ENCODE peak calls at places on chromosomes 1 and 21, in nine cellular contexts. One of them, this sample, is unnamed.

GRCh38 chr1:100354971-100355394 is 2.7 kb downstream of the CDC14A start:
- DNase-seq in fibroblast of pulmonary artery: peak; percentile 32
- DNase-seq in germinal center: no peak
- DNase-seq in ELR: peak; percentile 51
- DNase-seq in fibroblast of lung: peak; percentile 34
- DNase-seq in caudate nucleus: no peak
- DNase-seq in NCI-H510A treated with DMSO at 0.1 percent for 48 hours: peak; percentile 89
- DNase-seq in foreskin fibroblast: no peak
- DNase-seq in GM04503: no peak
- DNase-seq in this sample: no peak

GRCh38 chr1:151902858-151903257 is 6.5 kb downstream of the THEM4 start:
- DNase-seq in fibroblast of pulmonary artery: no peak
- DNase-seq in germinal center: no peak
- DNase-seq in ELR: no peak
- DNase-seq in fibroblast of lung: no peak
- DNase-seq in caudate nucleus: no peak
- DNase-seq in NCI-H510A treated with DMSO at 0.1 percent for 48 hours: no peak
- DNase-seq in foreskin fibroblast: no peak
- DNase-seq in GM04503: no peak
- DNase-seq in this sample: no peak

GRCh38 chr1:157213836-157214235 is 75.6 kb upstream of the ETV3 start:
- DNase-seq in fibroblast of pulmonary artery: no peak
- DNase-seq in germinal center: no peak
- DNase-seq in ELR: no peak
- DNase-seq in fibroblast of lung: no peak
- DNase-seq in caudate nucleus: no peak
- DNase-seq in NCI-H510A treated with DMSO at 0.1 percent for 48 hours: no peak
- DNase-seq in foreskin fibroblast: no peak
- DNase-seq in GM04503: no peak
- DNase-seq in this sample: no peak

GRCh38 chr1:223421025-223421424 is 27.8 kb downstream of the CCDC185 start:
- DNase-seq in fibroblast of pulmonary artery: no peak
- DNase-seq in germinal center: no peak
- DNase-seq in ELR: no peak
- DNase-seq in fibroblast of lung: no peak
- DNase-seq in caudate nucleus: no peak
- DNase-seq in NCI-H510A treated with DMSO at 0.1 percent for 48 hours: no peak
- DNase-seq in foreskin fibroblast: no peak
- DNase-seq in GM04503: no peak
- DNase-seq in this sample: no peak

GRCh38 chr21:39441502-39442475 is 3.8 kb downstream of the LCA5L start:
- DNase-seq in fibroblast of pulmonary artery: peak; percentile 70
- DNase-seq in germinal center: peak; percentile 50
- DNase-seq in ELR: peak; percentile 62
- DNase-seq in fibroblast of lung: peak; percentile 68
- DNase-seq in caudate nucleus: no peak
- DNase-seq in NCI-H510A treated with DMSO at 0.1 percent for 48 hours: peak; percentile 50
- DNase-seq in foreskin fibroblast: peak; percentile 44
- DNase-seq in GM04503: no peak
- DNase-seq in this sample: peak; percentile 46

GRCh38 chr1:57474097-57474750 is 50.4 kb upstream of the DAB1 start:
- DNase-seq in fibroblast of pulmonary artery: peak; percentile 37
- DNase-seq in germinal center: no peak
- DNase-seq in ELR: peak; percentile 39
- DNase-seq in fibroblast of lung: peak; percentile 45
- DNase-seq in caudate nucleus: no peak
- DNase-seq in NCI-H510A treated with DMSO at 0.1 percent for 48 hours: no peak
- DNase-seq in foreskin fibroblast: no peak
- DNase-seq in GM04503: peak; percentile 21
- DNase-seq in this sample: no peak

GRCh38 chr1:44602675-44603610 is 71.3 kb downstream of the TMEM53 start:
- DNase-seq in fibroblast of pulmonary artery: no peak
- DNase-seq in germinal center: no peak
- DNase-seq in ELR: no peak
- DNase-seq in fibroblast of lung: no peak
- DNase-seq in caudate nucleus: no peak
- DNase-seq in NCI-H510A treated with DMSO at 0.1 percent for 48 hours: peak; percentile 60
- DNase-seq in foreskin fibroblast: no peak
- DNase-seq in GM04503: no peak
- DNase-seq in this sample: no peak

GRCh38 chr1:234322979-234323378 is 50.3 kb upstream of the COA6 start:
- DNase-seq in fibroblast of pulmonary artery: peak; percentile 31
- DNase-seq in germinal center: peak; percentile 33
- DNase-seq in ELR: peak; percentile 57
- DNase-seq in fibroblast of lung: peak; percentile 15
- DNase-seq in caudate nucleus: no peak
- DNase-seq in NCI-H510A treated with DMSO at 0.1 percent for 48 hours: no peak
- DNase-seq in foreskin fibroblast: no peak
- DNase-seq in GM04503: no peak
- DNase-seq in this sample: no peak

GRCh38 chr1:181763736-181764135 is 280.4 kb downstream of the CACNA1E start:
- DNase-seq in fibroblast of pulmonary artery: no peak
- DNase-seq in germinal center: no peak
- DNase-seq in ELR: no peak
- DNase-seq in fibroblast of lung: no peak
- DNase-seq in caudate nucleus: no peak
- DNase-seq in NCI-H510A treated with DMSO at 0.1 percent for 48 hours: no peak
- DNase-seq in foreskin fibroblast: no peak
- DNase-seq in GM04503: no peak
- DNase-seq in this sample: no peak

GRCh38 chr1:18385239-18385790 is 95.4 kb upstream of the KLHDC7A start:
- DNase-seq in fibroblast of pulmonary artery: no peak
- DNase-seq in germinal center: no peak
- DNase-seq in ELR: no peak
- DNase-seq in fibroblast of lung: no peak
- DNase-seq in caudate nucleus: no peak
- DNase-seq in NCI-H510A treated with DMSO at 0.1 percent for 48 hours: no peak
- DNase-seq in foreskin fibroblast: no peak
- DNase-seq in GM04503: no peak
- DNase-seq in this sample: no peak

GRCh38 chr1:165854101-165854845 is 26.9 kb downstream of the UCK2 start:
- DNase-seq in fibroblast of pulmonary artery: peak; percentile 95
- DNase-seq in germinal center: no peak
- DNase-seq in ELR: peak; percentile 88
- DNase-seq in fibroblast of lung: peak; percentile 78
- DNase-seq in caudate nucleus: no peak
- DNase-seq in NCI-H510A treated with DMSO at 0.1 percent for 48 hours: peak; percentile 36
- DNase-seq in foreskin fibroblast: peak; percentile 82
- DNase-seq in GM04503: peak; percentile 94
- DNase-seq in this sample: peak; percentile 93

GRCh38 chr1:68103006-68103545 is 52.6 kb upstream of the DIRAS3 start:
- DNase-seq in fibroblast of pulmonary artery: peak; percentile 67
- DNase-seq in germinal center: no peak
- DNase-seq in ELR: no peak
- DNase-seq in fibroblast of lung: no peak
- DNase-seq in caudate nucleus: no peak
- DNase-seq in NCI-H510A treated with DMSO at 0.1 percent for 48 hours: no peak
- DNase-seq in foreskin fibroblast: no peak
- DNase-seq in GM04503: no peak
- DNase-seq in this sample: no peak

GRCh38 chr1:196399713-196400112 is 208.5 kb downstream of the KCNT2 start:
- DNase-seq in fibroblast of pulmonary artery: no peak
- DNase-seq in germinal center: no peak
- DNase-seq in ELR: no peak
- DNase-seq in fibroblast of lung: no peak
- DNase-seq in caudate nucleus: no peak
- DNase-seq in NCI-H510A treated with DMSO at 0.1 percent for 48 hours: no peak
- DNase-seq in foreskin fibroblast: no peak
- DNase-seq in GM04503: no peak
- DNase-seq in this sample: no peak

GRCh38 chr1:27868556-27868931 is 3.8 kb upstream of the THEMIS2 start:
- DNase-seq in fibroblast of pulmonary artery: no peak
- DNase-seq in germinal center: no peak
- DNase-seq in ELR: no peak
- DNase-seq in fibroblast of lung: no peak
- DNase-seq in caudate nucleus: no peak
- DNase-seq in NCI-H510A treated with DMSO at 0.1 percent for 48 hours: no peak
- DNase-seq in foreskin fibroblast: no peak
- DNase-seq in GM04503: no peak
- DNase-seq in this sample: no peak

GRCh38 chr1:18649713-18650370 is 19.2 kb downstream of the PAX7 start:
- DNase-seq in fibroblast of pulmonary artery: no peak
- DNase-seq in germinal center: no peak
- DNase-seq in ELR: no peak
- DNase-seq in fibroblast of lung: no peak
- DNase-seq in caudate nucleus: no peak
- DNase-seq in NCI-H510A treated with DMSO at 0.1 percent for 48 hours: no peak
- DNase-seq in foreskin fibroblast: no peak
- DNase-seq in GM04503: peak; percentile 9
- DNase-seq in this sample: no peak